ENCODE peak calls at places on chromosomes 2 and 18, in four cellular contexts. One of them, this sample, is unnamed.

GRCh38 chr2:213249502-213249901 is 34.8 kb upstream of the SPAG16 start:
- DNase-seq in GM12878: no peak
- DNase-seq in HepG2: no peak
- DNase-seq in K562: no peak
- DNase-seq in this sample: no peak

GRCh38 chr2:133975135-133975534 is 278.7 kb upstream of the MGAT5 start:
- DNase-seq in HepG2: no peak
- DNase-seq in GM12878: no peak
- DNase-seq in K562: no peak
- DNase-seq in this sample: no peak

GRCh38 chr18:79582978-79583377 is 96.6 kb upstream of the CTDP1 start:
- DNase-seq in K562: no peak
- DNase-seq in HepG2: no peak
- DNase-seq in GM12878: no peak
- DNase-seq in this sample: no peak

GRCh38 chr2:187580462-187581124 is 26.4 kb upstream of the TFPI start:
- DNase-seq in GM12878: no peak
- DNase-seq in K562: peak; percentile 19
- DNase-seq in HepG2: peak; percentile 76
- DNase-seq in this sample: no peak

GRCh38 chr2:150624001-150624401 is 136.5 kb upstream of the RND3 start:
- DNase-seq in HepG2: no peak
- DNase-seq in K562: no peak
- DNase-seq in GM12878: peak; percentile 19
- DNase-seq in this sample: no peak

GRCh38 chr2:235070063-235070706 is 118.4 kb downstream of the SH3BP4 start:
- DNase-seq in K562: no peak
- DNase-seq in HepG2: no peak
- DNase-seq in GM12878: no peak
- DNase-seq in this sample: peak; percentile 30

GRCh38 chr18:62952807-62953206 is 237.5 kb downstream of the PHLPP1 start:
- DNase-seq in GM12878: no peak
- DNase-seq in K562: no peak
- DNase-seq in HepG2: no peak
- DNase-seq in this sample: no peak

GRCh38 chr2:85765081-85765731 is 11.4 kb downstream of the ATOH8 start:
- DNase-seq in HepG2: no peak
- DNase-seq in K562: no peak
- DNase-seq in GM12878: no peak
- DNase-seq in this sample: peak; percentile 63

GRCh38 chr2:235541016-235541415 is 47.2 kb downstream of the AGAP1 start:
- DNase-seq in GM12878: no peak
- DNase-seq in HepG2: peak; percentile 35
- DNase-seq in K562: no peak
- DNase-seq in this sample: no peak

GRCh38 chr2:127811397-127811860 is 458 bp upstream of the WDR33 start:
- DNase-seq in HepG2: no peak
- DNase-seq in GM12878: no peak
- DNase-seq in K562: no peak
- DNase-seq in this sample: no peak

GRCh38 chr2:23244656-23245055 is 140.3 kb upstream of the KLHL29 start:
- DNase-seq in HepG2: no peak
- DNase-seq in GM12878: no peak
- DNase-seq in K562: no peak
- DNase-seq in this sample: no peak

GRCh38 chr2:30428827-30429461 is 18.1 kb upstream of the LCLAT1 start:
- DNase-seq in GM12878: no peak
- DNase-seq in HepG2: no peak
- DNase-seq in K562: no peak
- DNase-seq in this sample: no peak

GRCh38 chr18:48098007-48098406 is 167.5 kb upstream of the SMAD2 start:
- DNase-seq in K562: no peak
- DNase-seq in HepG2: no peak
- DNase-seq in GM12878: no peak
- DNase-seq in this sample: no peak

GRCh38 chr2:172861632-172862031 is 126.0 kb downstream of the RAPGEF4 start:
- DNase-seq in K562: no peak
- DNase-seq in GM12878: no peak
- DNase-seq in HepG2: no peak
- DNase-seq in this sample: no peak

GRCh38 chr2:112673008-112673407 is 27.3 kb downstream of the SLC20A1 start:
- DNase-seq in GM12878: no peak
- DNase-seq in HepG2: no peak
- DNase-seq in K562: no peak
- DNase-seq in this sample: no peak

GRCh38 chr2:241161646-241162281 is 11.5 kb downstream of the PPP1R7 start:
- DNase-seq in HepG2: no peak
- DNase-seq in GM12878: no peak
- DNase-seq in K562: no peak
- DNase-seq in this sample: no peak

GRCh38 chr18:46313521-46313920 is 209.3 kb downstream of the HAUS1 start:
- DNase-seq in HepG2: no peak
- DNase-seq in K562: no peak
- DNase-seq in GM12878: no peak
- DNase-seq in this sample: no peak

GRCh38 chr18:48326901-48327675 is 82.1 kb downstream of the ZBTB7C start:
- DNase-seq in HepG2: no peak
- DNase-seq in GM12878: no peak
- DNase-seq in K562: no peak
- DNase-seq in this sample: no peak

GRCh38 chr2:164182116-164182637 is 439.1 kb downstream of the GRB14 start:
- DNase-seq in HepG2: no peak
- DNase-seq in K562: no peak
- DNase-seq in GM12878: no peak
- DNase-seq in this sample: no peak

GRCh38 chr18:77405096-77405495 is 155.4 kb downstream of the GALR1 start:
- DNase-seq in HepG2: no peak
- DNase-seq in GM12878: no peak
- DNase-seq in K562: no peak
- DNase-seq in this sample: no peak

GRCh38 chr2:196592331-196592911 is 47.1 kb upstream of the CCDC150 start:
- DNase-seq in HepG2: no peak
- DNase-seq in GM12878: no peak
- DNase-seq in K562: no peak
- DNase-seq in this sample: peak; percentile 64

GRCh38 chr2:212722046-212722445 is 183.4 kb upstream of the ERBB4 start:
- DNase-seq in GM12878: no peak
- DNase-seq in HepG2: no peak
- DNase-seq in K562: no peak
- DNase-seq in this sample: no peak

GRCh38 chr2:46175409-46175808 is 121.8 kb upstream of the EPAS1 start:
- DNase-seq in GM12878: no peak
- DNase-seq in HepG2: no peak
- DNase-seq in K562: no peak
- DNase-seq in this sample: no peak

GRCh38 chr2:189506514-189506976 is 65.3 kb downstream of the WDR75 start:
- DNase-seq in HepG2: peak; percentile 87
- DNase-seq in K562: peak; percentile 57
- DNase-seq in GM12878: no peak
- DNase-seq in this sample: no peak

GRCh38 chr2:150410809-150411208 is 76.7 kb downstream of the RND3 start:
- DNase-seq in GM12878: no peak
- DNase-seq in K562: no peak
- DNase-seq in HepG2: peak; percentile 35
- DNase-seq in this sample: peak; percentile 20

GRCh38 chr18:57437433-57437781 is 2.2 kb downstream of the ONECUT2 start:
- DNase-seq in GM12878: no peak
- DNase-seq in HepG2: peak; percentile 40
- DNase-seq in K562: no peak
- DNase-seq in this sample: peak; percentile 46

GRCh38 chr2:191864623-191865521 is 18.0 kb upstream of the CAVIN2 start:
- DNase-seq in GM12878: no peak
- DNase-seq in HepG2: peak; percentile 84
- DNase-seq in K562: no peak
- DNase-seq in this sample: no peak

GRCh38 chr2:127082974-127083373 is 24.0 kb downstream of the BIN1 start:
- DNase-seq in HepG2: no peak
- DNase-seq in GM12878: no peak
- DNase-seq in K562: no peak
- DNase-seq in this sample: no peak

GRCh38 chr2:151306621-151307020 is 17.2 kb upstream of the NMI start:
- DNase-seq in GM12878: no peak
- DNase-seq in HepG2: no peak
- DNase-seq in K562: no peak
- DNase-seq in this sample: no peak

GRCh38 chr2:178016612-178017011 is 56.0 kb downstream of the PDE11A start:
- DNase-seq in HepG2: no peak
- DNase-seq in GM12878: no peak
- DNase-seq in K562: no peak
- DNase-seq in this sample: no peak

GRCh38 chr2:45964226-45964841 is 312.9 kb downstream of the PRKCE start:
- DNase-seq in GM12878: no peak
- DNase-seq in K562: no peak
- DNase-seq in HepG2: peak; percentile 47
- DNase-seq in this sample: no peak

GRCh38 chr2:6814869-6815268 is 50.8 kb downstream of the CMPK2 start:
- DNase-seq in HepG2: no peak
- DNase-seq in K562: no peak
- DNase-seq in GM12878: no peak
- DNase-seq in this sample: no peak
- TF ChIP-seq CREB1 in HepG2: no peak
- TF ChIP-seq CREB1 in K562: no peak
- TF ChIP-seq CREB1 in GM12878: no peak
- TF ChIP-seq CREB1 in this sample: no peak

GRCh38 chr18:75433098-75433497 is 5.6 kb upstream of the SMIM21 start:
- DNase-seq in K562: no peak
- DNase-seq in HepG2: no peak
- DNase-seq in GM12878: no peak
- DNase-seq in this sample: no peak

GRCh38 chr18:75428490-75428889 is 987 bp upstream of the SMIM21 start:
- DNase-seq in HepG2: no peak
- DNase-seq in K562: no peak
- DNase-seq in GM12878: no peak
- DNase-seq in this sample: no peak

GRCh38 chr18:75427603-75428002 is at the start of gene SMIM21:
- DNase-seq in K562: no peak
- DNase-seq in HepG2: no peak
- DNase-seq in GM12878: no peak
- DNase-seq in this sample: no peak

GRCh38 chr18:75429975-75430374 is 2.5 kb upstream of the SMIM21 start:
- DNase-seq in GM12878: no peak
- DNase-seq in HepG2: no peak
- DNase-seq in K562: no peak
- DNase-seq in this sample: no peak
- TF ChIP-seq TCF7 in GM12878: no peak
- TF ChIP-seq TCF7 in HepG2: no peak
- TF ChIP-seq TCF7 in K562: no peak
- TF ChIP-seq TCF7 in this sample: no peak

GRCh38 chr2:230906471-230907230 is 18.4 kb downstream of the GPR55 start:
- DNase-seq in GM12878: no peak
- DNase-seq in HepG2: no peak
- DNase-seq in K562: no peak
- DNase-seq in this sample: no peak

GRCh38 chr2:230907361-230908093 is 17.5 kb downstream of the GPR55 start:
- DNase-seq in K562: peak; percentile 65
- DNase-seq in HepG2: no peak
- DNase-seq in GM12878: no peak
- DNase-seq in this sample: no peak

GRCh38 chr2:230903251-230904150 is 21.5 kb downstream of the GPR55 start:
- DNase-seq in GM12878: no peak
- DNase-seq in HepG2: no peak
- DNase-seq in K562: no peak
- DNase-seq in this sample: no peak

GRCh38 chr2:230904856-230905447 is 20.1 kb downstream of the GPR55 start:
- DNase-seq in K562: no peak
- DNase-seq in GM12878: no peak
- DNase-seq in HepG2: no peak
- DNase-seq in this sample: no peak

GRCh38 chr2:230905448-230906430 is 19.3 kb downstream of the GPR55 start:
- DNase-seq in K562: peak; percentile 19
- DNase-seq in HepG2: peak; percentile 83
- DNase-seq in GM12878: no peak
- DNase-seq in this sample: no peak
- TF ChIP-seq CREB1 in K562: no peak
- TF ChIP-seq CREB1 in HepG2: no peak
- TF ChIP-seq CREB1 in GM12878: no peak
- TF ChIP-seq CREB1 in this sample: no peak

GRCh38 chr2:145753966-145754365 is 1234.0 kb upstream of the ZEB2 start:
- DNase-seq in HepG2: peak; percentile 78
- DNase-seq in K562: peak; percentile 10
- DNase-seq in GM12878: no peak
- DNase-seq in this sample: peak; percentile 9
- TF ChIP-seq TCF7 in HepG2: peak; percentile 31
- TF ChIP-seq TCF7 in K562: no peak
- TF ChIP-seq TCF7 in GM12878: no peak
- TF ChIP-seq TCF7 in this sample: no peak

GRCh38 chr2:176067587-176068002 is 16.2 kb downstream of the EVX2 start:
- DNase-seq in GM12878: no peak
- DNase-seq in HepG2: no peak
- DNase-seq in K562: no peak
- DNase-seq in this sample: no peak
- TF ChIP-seq CREB1 in GM12878: no peak
- TF ChIP-seq CREB1 in HepG2: no peak
- TF ChIP-seq CREB1 in K562: no peak
- TF ChIP-seq CREB1 in this sample: no peak

GRCh38 chr2:109054865-109055264 is 65.8 kb upstream of the EDAR start:
- DNase-seq in K562: no peak
- DNase-seq in GM12878: no peak
- DNase-seq in HepG2: no peak
- DNase-seq in this sample: no peak
- TF ChIP-seq TCF7 in K562: no peak
- TF ChIP-seq TCF7 in GM12878: no peak
- TF ChIP-seq TCF7 in HepG2: no peak
- TF ChIP-seq TCF7 in this sample: no peak

GRCh38 chr2:2183717-2184116 is 147.4 kb downstream of the MYT1L start:
- DNase-seq in K562: no peak
- DNase-seq in GM12878: no peak
- DNase-seq in HepG2: no peak
- DNase-seq in this sample: no peak

GRCh38 chr2:2188344-2189111 is 142.5 kb downstream of the MYT1L start:
- DNase-seq in K562: no peak
- DNase-seq in GM12878: no peak
- DNase-seq in HepG2: no peak
- DNase-seq in this sample: no peak

GRCh38 chr2:2189112-2189398 is 142.0 kb downstream of the MYT1L start:
- DNase-seq in K562: no peak
- DNase-seq in HepG2: no peak
- DNase-seq in GM12878: no peak
- DNase-seq in this sample: no peak

GRCh38 chr2:2184549-2185249 is 146.4 kb downstream of the MYT1L start:
- DNase-seq in HepG2: no peak
- DNase-seq in K562: no peak
- DNase-seq in GM12878: no peak
- DNase-seq in this sample: no peak

GRCh38 chr2:2187196-2187595 is 143.9 kb downstream of the MYT1L start:
- DNase-seq in GM12878: no peak
- DNase-seq in K562: no peak
- DNase-seq in HepG2: no peak
- DNase-seq in this sample: no peak
- TF ChIP-seq CREB1 in GM12878: no peak
- TF ChIP-seq CREB1 in K562: no peak
- TF ChIP-seq CREB1 in HepG2: no peak
- TF ChIP-seq CREB1 in this sample: no peak